ENCODE peak calls at places on chromosomes 6 and 20, in five cellular contexts. One of them, this sample, is unnamed.

GRCh38 chr20:48716086-48716485 is 111.7 kb downstream of the PREX1 start:
- DNase-seq in cardiac muscle cell: no peak
- DNase-seq in ovary: no peak
- DNase-seq in heart right ventricle: no peak
- DNase-seq in body of pancreas: no peak
- DNase-seq in this sample: no peak

GRCh38 chr6:157982580-157983438 is 1.1 kb downstream of the SYNJ2 start:
- DNase-seq in cardiac muscle cell: peak
- DNase-seq in heart right ventricle: no peak
- DNase-seq in ovary: no peak
- DNase-seq in body of pancreas: peak
- DNase-seq in this sample: no peak

GRCh38 chr6:39400026-39400425 is 77.5 kb upstream of the KCNK16 start:
- DNase-seq in ovary: no peak
- DNase-seq in cardiac muscle cell: no peak
- DNase-seq in heart right ventricle: no peak
- DNase-seq in body of pancreas: no peak
- DNase-seq in this sample: no peak

GRCh38 chr6:32074996-32075532 is 34.1 kb downstream of the TNXB start:
- DNase-seq in ovary: no peak
- DNase-seq in cardiac muscle cell: no peak
- DNase-seq in body of pancreas: no peak
- DNase-seq in heart right ventricle: no peak
- DNase-seq in this sample: no peak

GRCh38 chr6:95133578-95133977 is 443.8 kb upstream of the MANEA start:
- DNase-seq in ovary: no peak
- DNase-seq in cardiac muscle cell: no peak
- DNase-seq in body of pancreas: no peak
- DNase-seq in heart right ventricle: no peak
- DNase-seq in this sample: no peak

GRCh38 chr6:31836676-31837611 is 9.4 kb downstream of the HSPA1B start:
- DNase-seq in body of pancreas: no peak
- DNase-seq in ovary: no peak
- DNase-seq in heart right ventricle: no peak
- DNase-seq in cardiac muscle cell: peak
- DNase-seq in this sample: no peak

GRCh38 chr20:44008806-44009678 is 94.4 kb downstream of the TOX2 start:
- DNase-seq in cardiac muscle cell: no peak
- DNase-seq in body of pancreas: no peak
- DNase-seq in ovary: no peak
- DNase-seq in heart right ventricle: no peak
- DNase-seq in this sample: no peak

GRCh38 chr6:39263299-39264037 is 34.2 kb upstream of the KCNK5 start:
- DNase-seq in ovary: no peak
- DNase-seq in cardiac muscle cell: no peak
- DNase-seq in body of pancreas: no peak
- DNase-seq in heart right ventricle: no peak
- DNase-seq in this sample: no peak

GRCh38 chr6:56359201-56359899 is 112.0 kb upstream of the COL21A1 start:
- DNase-seq in cardiac muscle cell: peak
- DNase-seq in body of pancreas: peak
- DNase-seq in ovary: peak
- DNase-seq in heart right ventricle: no peak
- DNase-seq in this sample: peak

GRCh38 chr6:75272145-75272840 is 12.3 kb downstream of the TMEM30A start:
- DNase-seq in ovary: no peak
- DNase-seq in heart right ventricle: no peak
- DNase-seq in cardiac muscle cell: peak
- DNase-seq in body of pancreas: peak
- DNase-seq in this sample: no peak

GRCh38 chr20:24470031-24470781 is 777 bp downstream of the SYNDIG1 start:
- DNase-seq in heart right ventricle: peak
- DNase-seq in cardiac muscle cell: no peak
- DNase-seq in body of pancreas: no peak
- DNase-seq in ovary: peak
- DNase-seq in this sample: no peak

GRCh38 chr20:8330785-8331699 is 199.0 kb downstream of the PLCB1 start:
- DNase-seq in ovary: no peak
- DNase-seq in heart right ventricle: no peak
- DNase-seq in cardiac muscle cell: peak
- DNase-seq in body of pancreas: no peak
- DNase-seq in this sample: no peak

GRCh38 chr6:21022343-21023107 is 488.3 kb downstream of the CDKAL1 start:
- DNase-seq in body of pancreas: peak
- DNase-seq in ovary: no peak
- DNase-seq in cardiac muscle cell: peak
- DNase-seq in heart right ventricle: no peak
- DNase-seq in this sample: no peak

GRCh38 chr6:168088161-168089106 is 9.4 kb upstream of the FRMD1 start:
- DNase-seq in cardiac muscle cell: peak
- DNase-seq in heart right ventricle: no peak
- DNase-seq in body of pancreas: no peak
- DNase-seq in ovary: peak
- DNase-seq in this sample: no peak

GRCh38 chr6:16822529-16822928 is 61.3 kb upstream of the ATXN1 start:
- DNase-seq in ovary: no peak
- DNase-seq in body of pancreas: no peak
- DNase-seq in heart right ventricle: no peak
- DNase-seq in cardiac muscle cell: no peak
- DNase-seq in this sample: no peak

GRCh38 chr20:51767018-51767866 is 948 bp downstream of the ATP9A start:
- DNase-seq in cardiac muscle cell: peak
- DNase-seq in body of pancreas: peak
- DNase-seq in ovary: peak
- DNase-seq in heart right ventricle: peak
- DNase-seq in this sample: peak

GRCh38 chr20:48180039-48180438 is 394.8 kb upstream of the SULF2 start:
- DNase-seq in heart right ventricle: no peak
- DNase-seq in ovary: no peak
- DNase-seq in body of pancreas: no peak
- DNase-seq in cardiac muscle cell: peak
- DNase-seq in this sample: no peak

GRCh38 chr6:36413489-36414153 is 26.2 kb upstream of the ETV7 start:
- DNase-seq in body of pancreas: no peak
- DNase-seq in ovary: no peak
- DNase-seq in heart right ventricle: no peak
- DNase-seq in cardiac muscle cell: no peak
- DNase-seq in this sample: no peak

DNA sequence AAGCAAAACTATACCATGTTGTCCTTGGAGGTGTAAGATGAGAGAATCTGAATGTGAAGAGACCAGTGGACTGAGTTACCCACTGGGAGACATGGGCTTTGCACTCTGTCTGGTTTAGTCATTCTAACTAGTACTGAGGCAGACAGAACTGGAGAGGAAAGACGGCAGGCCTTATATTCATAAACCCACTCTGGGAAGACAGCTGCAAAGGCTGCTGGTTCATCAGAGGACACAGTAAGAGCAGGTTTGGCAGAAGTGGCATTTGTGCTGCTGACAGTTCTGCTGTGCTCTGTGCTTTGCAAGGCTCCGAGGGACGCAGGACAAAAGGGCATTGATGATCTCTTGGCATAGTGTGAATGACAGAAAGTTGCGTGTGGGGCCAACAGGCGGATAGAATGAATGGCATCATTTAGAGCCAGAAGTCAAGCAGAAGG is 142.3 kb upstream of the TENT5A start:
- DNase-seq in cardiac muscle cell: peak
- DNase-seq in heart right ventricle: peak
- DNase-seq in ovary: no peak
- DNase-seq in body of pancreas: no peak
- DNase-seq in this sample: peak
- H3K27ac ChIP-seq in cardiac muscle cell: no peak
- H3K27ac ChIP-seq in heart right ventricle: peak
- H3K27ac ChIP-seq in ovary: peak
- H3K27ac ChIP-seq in body of pancreas: no peak
- H3K27ac ChIP-seq in this sample: no peak

GRCh38 chr6:106974999-106975698 is 620 bp upstream of the CD24 start:
- DNase-seq in ovary: peak
- DNase-seq in body of pancreas: peak
- DNase-seq in heart right ventricle: peak
- DNase-seq in cardiac muscle cell: peak
- DNase-seq in this sample: no peak
- H3K4me3 ChIP-seq in ovary: peak
- H3K4me3 ChIP-seq in body of pancreas: peak
- H3K4me3 ChIP-seq in heart right ventricle: peak
- H3K4me3 ChIP-seq in cardiac muscle cell: peak
- H3K4me3 ChIP-seq in this sample: peak

GRCh38 chr6:6699741-6700367 is 111.3 kb downstream of the LY86 start:
- DNase-seq in body of pancreas: peak
- DNase-seq in ovary: peak
- DNase-seq in heart right ventricle: peak
- DNase-seq in cardiac muscle cell: peak
- DNase-seq in this sample: no peak
- TF ChIP-seq CTCF in body of pancreas: no peak
- TF ChIP-seq CTCF in ovary: no peak
- TF ChIP-seq CTCF in heart right ventricle: peak
- TF ChIP-seq CTCF in cardiac muscle cell: no peak
- TF ChIP-seq CTCF in this sample: no peak

GRCh38 chr20:10761786-10762185 is 88.0 kb upstream of the JAG1 start:
- DNase-seq in ovary: no peak
- DNase-seq in heart right ventricle: no peak
- DNase-seq in cardiac muscle cell: peak
- DNase-seq in body of pancreas: peak
- DNase-seq in this sample: no peak
- H3K27ac ChIP-seq in ovary: no peak
- H3K27ac ChIP-seq in heart right ventricle: peak
- H3K27ac ChIP-seq in cardiac muscle cell: no peak
- H3K27ac ChIP-seq in body of pancreas: no peak
- H3K27ac ChIP-seq in this sample: no peak

DNA sequence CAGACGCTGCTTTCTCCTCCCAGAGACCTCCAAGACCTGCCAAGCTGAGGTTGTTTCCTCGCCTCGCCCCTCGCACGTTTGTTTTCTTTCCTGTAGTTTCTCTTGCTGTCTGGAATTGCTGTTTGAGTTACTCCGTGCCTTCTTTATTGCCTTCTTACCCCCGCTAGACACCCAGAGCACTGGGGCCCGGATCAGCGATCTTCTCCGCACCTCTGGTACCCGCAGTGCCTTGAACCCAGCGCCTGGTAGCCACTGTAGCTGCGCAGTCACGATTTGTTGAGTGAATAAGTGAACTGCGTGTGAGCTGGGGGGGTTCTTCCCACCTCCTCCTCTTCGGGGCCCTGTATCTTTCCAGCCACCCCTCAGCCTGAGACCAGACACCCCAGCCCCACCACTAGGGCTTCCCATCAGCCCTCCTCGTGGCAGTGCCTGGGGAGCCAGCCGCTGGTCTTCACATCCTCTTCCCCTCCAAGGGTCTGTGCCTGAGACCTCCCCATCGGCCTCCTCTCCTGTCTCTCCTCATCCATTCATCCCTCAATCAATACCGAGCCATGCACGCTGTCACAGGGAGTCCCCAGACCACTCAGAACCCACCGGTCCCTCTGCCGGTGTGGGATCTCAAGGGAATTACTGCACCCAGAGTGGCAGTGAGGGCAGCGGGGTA is 849 bp upstream of the BMP7 start:
- DNase-seq in heart right ventricle: no peak
- DNase-seq in cardiac muscle cell: no peak
- DNase-seq in ovary: no peak
- DNase-seq in body of pancreas: no peak
- DNase-seq in this sample: no peak
- H3K4me3 ChIP-seq in heart right ventricle: no peak
- H3K4me3 ChIP-seq in cardiac muscle cell: peak
- H3K4me3 ChIP-seq in ovary: no peak
- H3K4me3 ChIP-seq in body of pancreas: no peak
- H3K4me3 ChIP-seq in this sample: peak

DNA sequence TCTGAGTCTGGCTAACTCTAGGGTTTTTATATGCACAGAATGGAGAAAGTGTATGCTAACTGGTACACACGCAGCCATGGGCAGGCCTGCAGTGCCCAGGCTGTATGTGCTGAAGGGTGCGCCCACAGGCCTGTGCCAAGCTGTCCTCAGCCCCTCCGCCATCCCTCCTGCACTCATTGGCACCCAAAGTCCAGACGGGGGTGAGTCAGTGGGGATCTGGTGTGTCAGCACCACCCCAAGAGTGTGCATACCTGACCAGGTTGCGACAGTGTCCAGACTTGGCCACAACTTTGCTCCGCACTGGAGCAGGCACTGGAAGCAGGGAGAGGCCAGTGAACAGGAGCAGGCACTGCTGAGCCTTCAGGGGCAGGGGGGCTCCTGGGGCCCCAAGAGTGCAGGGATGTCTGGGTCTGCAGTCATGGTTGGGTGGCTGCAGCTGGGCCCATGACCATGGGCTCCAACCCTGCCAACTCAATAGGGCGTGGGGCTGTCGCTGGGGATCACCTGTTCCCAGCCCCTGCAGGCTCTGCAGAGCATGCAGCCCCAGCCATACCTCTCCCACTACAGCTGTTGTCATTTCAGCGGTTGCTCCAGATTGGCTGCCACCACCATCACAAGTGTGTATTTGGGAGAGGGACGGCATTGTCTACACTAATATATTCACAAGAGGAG is 717.8 kb downstream of the EPHA7 start:
- DNase-seq in heart right ventricle: no peak
- DNase-seq in ovary: no peak
- DNase-seq in cardiac muscle cell: no peak
- DNase-seq in body of pancreas: no peak
- DNase-seq in this sample: no peak
- TF ChIP-seq CTCF in heart right ventricle: no peak
- TF ChIP-seq CTCF in ovary: no peak
- TF ChIP-seq CTCF in cardiac muscle cell: no peak
- TF ChIP-seq CTCF in body of pancreas: no peak
- TF ChIP-seq CTCF in this sample: no peak

DNA sequence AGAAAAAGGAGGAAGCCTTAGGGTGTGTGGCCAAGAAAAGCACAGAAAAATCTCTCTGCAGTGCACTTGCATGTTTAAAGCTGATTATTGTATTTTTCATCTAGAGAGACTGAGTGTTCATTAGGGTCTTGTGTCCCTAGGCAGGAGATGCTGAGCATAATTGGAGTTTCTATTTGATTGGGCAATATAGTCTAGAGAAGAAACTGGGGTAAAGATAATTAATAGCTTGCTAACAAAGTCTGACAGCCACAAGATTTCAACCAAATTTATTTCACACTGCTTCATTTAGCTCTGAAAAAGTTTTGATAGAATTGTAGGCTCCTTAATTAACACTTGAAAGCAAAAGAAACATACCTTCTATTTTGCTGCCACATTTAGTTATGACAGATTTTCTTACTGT is 2.3 kb downstream of the FLRT3 start:
- DNase-seq in ovary: no peak
- DNase-seq in heart right ventricle: no peak
- DNase-seq in body of pancreas: no peak
- DNase-seq in cardiac muscle cell: no peak
- DNase-seq in this sample: no peak
- H3K27ac ChIP-seq in ovary: peak
- H3K27ac ChIP-seq in heart right ventricle: no peak
- H3K27ac ChIP-seq in body of pancreas: no peak
- H3K27ac ChIP-seq in cardiac muscle cell: no peak
- H3K27ac ChIP-seq in this sample: peak

GRCh38 chr6:46367365-46367764 is 123.9 kb downstream of the RCAN2 start:
- DNase-seq in body of pancreas: no peak
- DNase-seq in heart right ventricle: no peak
- DNase-seq in cardiac muscle cell: no peak
- DNase-seq in ovary: no peak
- DNase-seq in this sample: no peak

GRCh38 chr6:46370622-46371021 is 120.6 kb downstream of the RCAN2 start:
- DNase-seq in body of pancreas: no peak
- DNase-seq in heart right ventricle: no peak
- DNase-seq in cardiac muscle cell: no peak
- DNase-seq in ovary: no peak
- DNase-seq in this sample: no peak

GRCh38 chr6:46366190-46366900 is 124.9 kb downstream of the RCAN2 start:
- DNase-seq in ovary: no peak
- DNase-seq in body of pancreas: no peak
- DNase-seq in heart right ventricle: no peak
- DNase-seq in cardiac muscle cell: no peak
- DNase-seq in this sample: no peak

GRCh38 chr6:46368137-46368536 is 123.1 kb downstream of the RCAN2 start:
- DNase-seq in cardiac muscle cell: no peak
- DNase-seq in body of pancreas: no peak
- DNase-seq in heart right ventricle: no peak
- DNase-seq in ovary: no peak
- DNase-seq in this sample: no peak
- H3K4me3 ChIP-seq in cardiac muscle cell: no peak
- H3K4me3 ChIP-seq in body of pancreas: no peak
- H3K4me3 ChIP-seq in heart right ventricle: no peak
- H3K4me3 ChIP-seq in ovary: no peak
- H3K4me3 ChIP-seq in this sample: no peak